ENCODE peak calls at places on chromosomes 16 and 17, in seven cellular contexts. U is activated CD8-positive, alpha-beta T cell treated with anti-CD3 and anti-CD28 coated beads for 36 hours; R is heart right ventricle; K is NAMALWA; S is activated T-helper 1 cell treated with anti-CD3 and anti-CD28 coated beads, Interleukin-12 subunit alpha, Interleukin-12 subunit beta, Interleukin-2, Interleukin-4 antibody, amounts not matched to agents 30 ng/mL and 10 ng/mL and 1 ng/mL, durations not matched to agents 14 hours and 24 hours and 36 hours; H is thoracic aorta; A is AG08396. B is an unnamed sample.

GRCh38 chr16:10609410-10609774 is 29.0 kb upstream of the EMP2 start:
- DNase-seq in H (no peak), K (no peak), A (peak), S (no peak), R (no peak), U (no peak), B (peak)

GRCh38 chr16:11251525-11252481 is 4.2 kb downstream of the SOCS1 start:
- DNase-seq in H (no peak), R (no peak), S (peak), K (no peak), A (peak), U (peak), B (no peak)

GRCh38 chr17:6989779-6990178 is 6.1 kb upstream of the ALOX12 start:
- DNase-seq in S (no peak), H (no peak), U (no peak), K (no peak), R (no peak), A (no peak), B (no peak)

GRCh38 chr17:31820691-31821435 is 38.2 kb downstream of the COPRS start:
- DNase-seq in H (no peak), K (no peak), S (no peak), R (no peak), U (no peak), A (no peak), B (peak)

GRCh38 chr17:63544467-63545301 is 5.6 kb upstream of the DCAF7 start:
- DNase-seq in U (no peak), H (no peak), A (no peak), S (no peak), R (no peak), K (no peak), B (no peak)

GRCh38 chr16:4081035-4081434 is 35.2 kb downstream of the ADCY9 start:
- DNase-seq in U (no peak), S (no peak), R (no peak), K (no peak), A (no peak), H (no peak), B (no peak)

GRCh38 chr16:4404247-4404966 is 12.0 kb downstream of the CORO7 start:
- DNase-seq in U (peak), R (no peak), H (no peak), A (peak), K (peak), S (no peak), B (peak)

GRCh38 chr17:57482657-57483056 is 226.3 kb downstream of the MSI2 start:
- DNase-seq in R (no peak), A (no peak), K (no peak), S (no peak), U (no peak), H (no peak), B (no peak)

GRCh38 chr17:39069114-39069756 is 82.2 kb downstream of the PLXDC1 start:
- DNase-seq in U (peak), S (no peak), R (no peak), K (peak), H (no peak), A (peak), B (peak)

GRCh38 chr17:19311016-19311415 is 51.5 kb downstream of the B9D1 start:
- DNase-seq in S (no peak), A (no peak), H (no peak), R (no peak), U (no peak), K (no peak), B (no peak)

GRCh38 chr16:89155184-89155679 is 16.3 kb upstream of the CDH15 start:
- DNase-seq in U (no peak), S (no peak), A (peak), H (peak), K (no peak), R (peak), B (peak)

GRCh38 chr16:83863682-83864081 is 35.2 kb upstream of the MLYCD start:
- DNase-seq in R (no peak), U (no peak), S (no peak), A (no peak), K (peak), H (no peak), B (no peak)

GRCh38 chr17:76504117-76504516 is 2.9 kb upstream of the RHBDF2 start:
- DNase-seq in A (no peak), S (no peak), R (no peak), H (no peak), K (no peak), U (no peak), B (no peak)

GRCh38 chr16:4801962-4802658 is at the start of gene ROGDI:
- DNase-seq in H (peak), K (peak), A (peak), S (peak), U (peak), R (peak), B (peak)

GRCh38 chr16:30447512-30448226 is 2.0 kb upstream of the SEPHS2 start:
- DNase-seq in S (no peak), U (no peak), H (no peak), A (no peak), R (no peak), K (no peak), B (no peak)

GRCh38 chr16:30186782-30187555 is 3.6 kb downstream of the CORO1A start:
- DNase-seq in A (no peak), R (peak), H (no peak), K (peak), U (peak), S (peak), B (peak)

GRCh38 chr16:47928008-47928407 is 227.8 kb downstream of the ABCC12 start:
- DNase-seq in S (no peak), H (no peak), U (peak), A (no peak), R (no peak), K (peak), B (no peak)

GRCh38 chr16:53768593-53768992 is 64.6 kb downstream of the FTO start:
- DNase-seq in K (no peak), H (no peak), A (peak), R (no peak), U (peak), S (no peak), B (no peak)

GRCh38 chr17:55577011-55577586 is 65.8 kb upstream of the SMIM36 start:
- DNase-seq in R (peak), U (peak), K (peak), S (peak), H (no peak), A (peak), B (peak)

GRCh38 chr16:79264237-79265104 is 336.1 kb downstream of the MAF start:
- DNase-seq in R (peak), A (no peak), H (no peak), U (no peak), S (no peak), K (no peak), B (no peak)